ENCODE peak calls at places on chromosomes 12 and 14, in four cellular contexts. J, E, U and A are unnamed samples.

GRCh38 chr12:63070709-63071108 is 80.3 kb downstream of the AVPR1A start:
- DNase-seq in E (no peak), U (no peak), J (no peak), A (no peak)

GRCh38 chr14:35399083-35399807 is 5.3 kb downstream of the NFKBIA start:
- DNase-seq in U (no peak), E (no peak), J (no peak), A (no peak)

GRCh38 chr14:84708865-84709264 is 821.1 kb upstream of the FLRT2 start:
- DNase-seq in U (no peak), J (no peak), E (no peak), A (no peak)

GRCh38 chr12:62683724-62684501 is 217.3 kb downstream of the MON2 start:
- DNase-seq in U (no peak), J (no peak), E (no peak), A (peak; percentile 17)

GRCh38 chr14:81311816-81312215 is 88.3 kb downstream of the STON2 start:
- DNase-seq in E (no peak), U (no peak), J (no peak), A (no peak)

GRCh38 chr12:120922279-120922678 is 18.1 kb upstream of the SPPL3 start:
- DNase-seq in J (no peak), E (no peak), U (no peak), A (no peak)

GRCh38 chr12:5535531-5535930 is 103.6 kb downstream of the NTF3 start:
- DNase-seq in J (no peak), U (no peak), E (no peak), A (no peak)

GRCh38 chr12:68007466-68007865 is 18.2 kb downstream of the IFNG-AS1 start:
- DNase-seq in E (no peak), U (no peak), J (no peak), A (no peak)

GRCh38 chr14:22597771-22598098 is 365 bp upstream of the ABHD4 start:
- DNase-seq in E (no peak), J (no peak), U (no peak), A (no peak)

GRCh38 chr12:48716168-48716492 is 377 bp downstream of the CCNT1 start:
- DNase-seq in U (no peak), J (no peak), E (no peak), A (no peak)

GRCh38 chr12:79673334-79673733 is 17.4 kb downstream of the PAWR start:
- DNase-seq in U (no peak), E (no peak), J (no peak), A (no peak)

GRCh38 chr12:110365743-110366473 is 37.6 kb downstream of the ANAPC7 start:
- DNase-seq in U (no peak), E (no peak), J (no peak), A (no peak)

DNA sequence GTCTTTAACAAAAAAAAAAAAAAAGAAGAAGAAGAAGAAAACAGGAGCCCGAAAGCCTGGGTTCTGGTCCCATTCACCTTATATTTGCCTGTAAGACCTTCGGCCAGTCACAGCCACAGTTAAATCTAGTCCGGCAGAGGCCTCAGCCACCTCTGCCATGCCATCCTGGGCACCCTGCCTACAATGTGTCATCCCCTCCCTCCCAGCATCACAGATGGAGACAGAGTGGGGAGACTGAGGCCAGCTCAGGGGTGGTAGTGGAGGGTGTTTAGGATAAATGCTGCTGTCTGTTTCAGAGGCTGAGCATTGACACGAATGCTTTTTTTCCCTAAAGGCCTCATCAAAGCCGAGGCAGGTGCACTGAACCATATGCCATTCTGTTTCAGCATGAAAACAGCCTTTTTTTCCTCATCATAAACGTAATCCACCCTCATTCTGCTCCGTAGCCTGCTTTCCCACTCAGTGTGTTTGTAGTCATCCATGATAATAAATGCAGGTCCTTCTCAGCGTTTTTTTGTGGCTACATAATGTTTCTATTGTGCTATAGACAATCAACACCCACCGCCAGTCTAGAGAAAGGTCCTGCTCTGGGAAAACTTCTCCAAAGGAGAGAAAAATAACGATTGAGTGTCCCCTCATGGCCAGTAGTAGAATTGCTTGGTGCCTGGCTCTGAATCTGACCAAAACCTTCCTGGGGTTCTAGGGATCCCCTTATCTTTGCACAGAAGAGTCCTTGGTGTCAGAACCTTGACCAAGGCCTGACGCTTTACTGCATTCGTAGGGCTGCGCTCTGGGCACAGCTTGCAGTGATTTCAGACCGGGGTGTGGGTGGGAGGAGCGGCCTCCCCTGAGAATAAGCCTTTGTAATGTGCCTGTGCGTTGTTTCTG is 41.1 kb upstream of the TSPAN9 start:
- DNase-seq in U (no peak), J (no peak), E (no peak), A (no peak)
- TF ChIP-seq CTCF in U (no peak), J (no peak), E (peak; percentile 13), A (peak; percentile 6)

GRCh38 chr12:15208140-15208539 is 13.1 kb downstream of the RERG start:
- DNase-seq in J (no peak), U (no peak), E (no peak), A (no peak)

GRCh38 chr12:15206831-15207394 is 14.3 kb downstream of the RERG start:
- DNase-seq in U (no peak), E (no peak), J (no peak), A (no peak)

GRCh38 chr12:15208871-15209656 is 12.2 kb downstream of the RERG start:
- DNase-seq in J (no peak), U (no peak), E (no peak), A (no peak)

GRCh38 chr12:15206338-15206737 is 14.9 kb downstream of the RERG start:
- DNase-seq in J (no peak), U (no peak), E (no peak), A (no peak)

GRCh38 chr12:15205341-15206010 is 15.7 kb downstream of the RERG start:
- DNase-seq in E (no peak), J (no peak), U (no peak), A (no peak)
- TF ChIP-seq POLR2AphosphoS5 in E (no peak), J (peak; percentile 37), U (peak; percentile 33), A (no peak)

DNA sequence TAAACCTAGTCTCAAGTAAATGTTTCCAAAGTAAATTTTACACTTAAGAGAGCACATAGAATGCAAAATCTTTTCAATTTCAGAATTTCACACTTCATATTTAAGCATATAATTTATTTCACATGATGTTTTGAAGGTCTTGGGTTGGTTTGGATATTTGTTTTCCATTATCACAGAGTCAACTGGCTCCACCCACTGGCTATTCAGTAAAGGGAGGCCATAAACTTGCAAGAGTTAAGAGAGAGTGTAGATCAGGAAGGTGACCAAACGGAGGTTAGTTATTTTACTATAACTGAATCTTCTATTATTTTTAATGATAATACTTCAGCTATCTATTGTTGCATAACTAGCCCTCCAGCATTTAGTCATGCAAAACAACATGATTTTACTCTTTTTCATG is 6.2 kb upstream of the CPNE8 start:
- DNase-seq in J (no peak), E (no peak), U (no peak), A (no peak)
- TF ChIP-seq CTCF in J (no peak), E (no peak), U (no peak), A (no peak)

DNA sequence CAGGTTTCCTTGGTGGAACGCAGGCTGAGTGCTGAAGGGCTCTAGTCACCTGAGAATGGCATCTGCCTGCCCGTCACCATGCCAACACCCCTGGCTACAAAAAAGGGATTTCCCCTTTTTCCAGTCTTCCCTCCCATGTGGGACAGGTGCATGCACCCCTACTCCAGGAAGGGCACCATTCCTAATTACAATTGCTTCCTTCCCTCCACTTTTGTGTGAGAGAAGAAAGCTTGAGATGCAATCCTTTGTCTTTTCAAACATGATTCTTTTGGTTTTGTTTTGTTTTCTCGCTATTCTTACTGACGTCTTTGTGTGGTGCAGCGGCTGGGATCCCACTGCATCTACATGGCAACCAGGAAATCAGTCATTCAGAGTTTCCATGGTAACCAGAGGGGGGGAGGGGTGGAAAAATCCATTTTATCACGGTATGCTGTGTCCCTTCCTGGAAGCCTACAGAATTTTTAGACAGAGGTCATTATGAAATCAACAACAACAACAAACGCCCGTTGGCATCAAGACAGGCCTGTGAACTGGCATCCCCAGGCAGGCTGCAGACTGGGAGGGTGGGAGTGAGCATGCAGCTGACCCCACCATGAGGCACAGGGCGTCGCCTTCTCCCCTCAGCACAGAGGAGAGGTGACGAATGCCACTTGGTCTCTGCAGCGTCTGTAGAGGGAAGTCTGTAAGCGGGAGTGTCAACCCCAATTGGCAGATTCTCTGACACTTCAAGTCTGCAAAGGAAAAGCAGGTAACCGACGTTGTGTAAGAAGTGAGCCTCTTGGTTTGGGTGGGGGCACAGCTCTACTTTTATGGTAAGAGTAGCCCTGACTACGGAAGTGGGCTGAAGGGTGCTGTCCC is 13.6 kb upstream of the GNG2 start:
- DNase-seq in E (peak; percentile 98), U (peak; percentile 45), J (no peak), A (peak; percentile 67)
- TF ChIP-seq POLR2AphosphoS5 in E (peak; percentile 84), U (no peak), J (peak; percentile 11), A (no peak)

DNA sequence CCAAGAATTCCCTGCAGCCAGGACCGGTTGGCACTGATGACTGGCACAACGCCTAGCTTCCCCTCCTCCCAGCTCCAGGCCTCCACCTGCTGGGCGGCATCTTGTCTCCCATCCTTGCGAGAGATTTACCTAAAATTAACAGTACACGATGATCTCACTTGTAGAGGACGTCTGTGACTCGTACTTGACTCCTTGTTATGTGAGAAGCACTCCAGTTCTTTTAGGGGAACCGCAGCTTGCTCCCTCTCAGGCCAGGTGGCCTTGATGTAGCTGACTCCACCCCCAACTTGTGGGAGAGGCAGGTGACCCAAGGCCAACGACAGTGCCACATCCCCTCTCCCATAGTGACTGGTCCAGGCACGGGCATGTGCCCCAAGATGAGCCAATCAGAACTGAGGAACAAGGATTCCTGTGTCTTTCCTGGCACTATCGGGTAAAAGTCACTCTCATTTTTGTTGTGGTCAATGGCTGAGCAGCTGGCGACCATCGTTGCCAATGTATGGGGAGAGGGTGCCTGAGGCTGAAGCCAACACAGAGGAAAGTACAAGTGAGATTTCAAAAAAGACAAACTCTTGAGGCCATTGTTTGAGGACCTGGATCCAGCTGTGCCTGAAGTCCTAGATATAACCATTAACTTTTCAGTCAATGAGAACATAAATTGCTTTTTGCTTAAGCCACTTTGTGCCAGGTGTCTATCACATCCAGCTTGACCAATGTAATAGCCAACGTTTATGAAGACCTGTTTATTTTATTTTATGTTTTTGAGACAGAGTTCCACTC is 208.7 kb downstream of the RBM19 start:
- DNase-seq in U (no peak), E (no peak), J (no peak), A (no peak)
- TF ChIP-seq CTCF in U (no peak), E (no peak), J (no peak), A (no peak)

GRCh38 chr12:11812558-11813421 is 163.3 kb downstream of the ETV6 start:
- DNase-seq in U (no peak), J (peak; percentile 20), E (peak; percentile 71), A (peak; percentile 50)
- TF ChIP-seq POLR2AphosphoS5 in U (no peak), J (no peak), E (peak; percentile 58), A (no peak)